ENCODE peak calls at places on chromosome 6, in seven cellular contexts. A is GM12891, Z is GM12878, N is K562, K is HepG2, O is H1, E is SK-N-SH. S is an unnamed sample.

GRCh38 chr6:111980979-111981378 is 72.9 kb upstream of the CCN6 start:
- DNase-seq in A (no peak), Z (no peak), N (no peak), K (no peak), O (no peak), E (no peak), S (no peak)

GRCh38 chr6:111757342-111757741 is 115.9 kb downstream of the FYN start:
- DNase-seq in A (no peak), Z (no peak), N (no peak), K (no peak), O (no peak), E (no peak), S (no peak)

GRCh38 chr6:152209211-152209610 is 401.7 kb downstream of the ESR1 start:
- DNase-seq in A (no peak), Z (no peak), N (no peak), K (no peak), O (no peak), E (no peak), S (no peak)

GRCh38 chr6:136992113-136992512 is 52.7 kb downstream of the IL20RA start:
- DNase-seq in A (no peak), Z (no peak), N (no peak), K (no peak), O (no peak), E (no peak), S (no peak)

GRCh38 chr6:161353208-161353613 is 79.3 kb upstream of the AGPAT4 start:
- DNase-seq in A (no peak), Z (no peak), N (peak), K (peak), O (peak), E (peak), S (no peak)

GRCh38 chr6:34056301-34056700 is 89.6 kb downstream of the GRM4 start:
- DNase-seq in A (no peak), Z (no peak), N (peak), K (no peak), O (peak), E (no peak), S (peak)

GRCh38 chr6:81753709-81754678 is 1.5 kb upstream of the TENT5A start:
- DNase-seq in A (peak), Z (no peak), N (peak), K (peak), O (no peak), E (peak), S (peak)

GRCh38 chr6:30443657-30444450 is 45.5 kb upstream of the HLA-E start:
- DNase-seq in A (no peak), Z (no peak), N (no peak), K (no peak), O (no peak), E (no peak), S (no peak)

GRCh38 chr6:131955876-131956275 is 4.7 kb upstream of the CCN2 start:
- DNase-seq in A (no peak), Z (no peak), N (no peak), K (peak), O (no peak), E (no peak), S (no peak)

GRCh38 chr6:130018830-130019795 is 732 bp downstream of the L3MBTL3 start:
- DNase-seq in A (peak), Z (no peak), N (peak), K (no peak), O (no peak), E (peak), S (peak)

GRCh38 chr6:169190144-169190584 is 63.5 kb downstream of the THBS2 start:
- DNase-seq in A (no peak), Z (no peak), N (no peak), K (no peak), O (no peak), E (no peak), S (no peak)

GRCh38 chr6:2911171-2911570 is 8.1 kb upstream of the SERPINB9 start:
- DNase-seq in A (no peak), Z (no peak), N (no peak), K (no peak), O (no peak), E (no peak), S (no peak)

GRCh38 chr6:7169296-7169721 is 61.5 kb downstream of the RREB1 start:
- DNase-seq in A (no peak), Z (no peak), N (no peak), K (no peak), O (no peak), E (no peak), S (no peak)

GRCh38 chr6:36386495-36387439 is 702 bp downstream of the ETV7 start:
- DNase-seq in A (no peak), Z (no peak), N (peak), K (no peak), O (peak), E (peak), S (no peak)

GRCh38 chr6:107820571-107821261 is 3.4 kb downstream of the SCML4 start:
- DNase-seq in A (no peak), Z (no peak), N (no peak), K (no peak), O (no peak), E (peak), S (no peak)

GRCh38 chr6:162099685-162100084 is 627.9 kb downstream of the PRKN start:
- DNase-seq in A (no peak), Z (no peak), N (no peak), K (peak), O (no peak), E (no peak), S (no peak)

GRCh38 chr6:34130870-34131269 is 15.0 kb downstream of the GRM4 start:
- DNase-seq in A (no peak), Z (no peak), N (no peak), K (no peak), O (no peak), E (no peak), S (no peak)

GRCh38 chr6:89449182-89449581 is 16.2 kb downstream of the ANKRD6 start:
- DNase-seq in A (no peak), Z (no peak), N (no peak), K (no peak), O (no peak), E (no peak), S (no peak)
- TF ChIP-seq TAF1 in A (no peak), Z (no peak), N (no peak), K (no peak), O (no peak), E (no peak), S (no peak)

GRCh38 chr6:11595903-11596302 is 58.4 kb downstream of the TMEM170B start:
- DNase-seq in A (no peak), Z (no peak), N (no peak), K (no peak), O (no peak), E (peak), S (no peak)

GRCh38 chr6:11601776-11602605 is 64.4 kb downstream of the TMEM170B start:
- DNase-seq in A (no peak), Z (no peak), N (no peak), K (no peak), O (no peak), E (no peak), S (no peak)

GRCh38 chr6:11600251-11600650 is 62.7 kb downstream of the TMEM170B start:
- DNase-seq in A (no peak), Z (no peak), N (no peak), K (no peak), O (no peak), E (no peak), S (no peak)

GRCh38 chr6:11596640-11597237 is 59.2 kb downstream of the TMEM170B start:
- DNase-seq in A (no peak), Z (no peak), N (no peak), K (no peak), O (no peak), E (no peak), S (no peak)

DNA sequence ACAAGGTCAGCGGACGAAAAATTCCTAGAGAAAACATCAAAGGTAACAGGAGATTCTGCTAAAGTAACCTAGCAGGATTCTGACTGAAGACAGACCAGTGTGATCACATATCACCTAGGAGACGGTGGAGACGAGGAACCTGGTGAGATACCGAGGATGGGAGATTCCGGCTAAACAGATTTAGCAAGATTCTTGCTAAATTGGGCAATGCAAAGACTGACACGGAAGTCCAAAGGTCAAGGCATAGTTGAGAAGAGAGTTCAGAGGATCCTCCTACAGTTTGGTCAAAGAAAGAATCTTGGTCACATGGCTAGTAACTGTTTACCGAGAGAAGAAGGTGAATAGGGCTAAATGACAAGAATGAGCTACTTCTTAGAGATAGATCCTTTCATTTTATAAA is 61.1 kb downstream of the TMEM170B start:
- DNase-seq in A (no peak), Z (no peak), N (no peak), K (peak), O (no peak), E (no peak), S (no peak)
- TF ChIP-seq TAF1 in A (no peak), Z (no peak), N (no peak), K (no peak), O (no peak), E (no peak), S (no peak)

DNA sequence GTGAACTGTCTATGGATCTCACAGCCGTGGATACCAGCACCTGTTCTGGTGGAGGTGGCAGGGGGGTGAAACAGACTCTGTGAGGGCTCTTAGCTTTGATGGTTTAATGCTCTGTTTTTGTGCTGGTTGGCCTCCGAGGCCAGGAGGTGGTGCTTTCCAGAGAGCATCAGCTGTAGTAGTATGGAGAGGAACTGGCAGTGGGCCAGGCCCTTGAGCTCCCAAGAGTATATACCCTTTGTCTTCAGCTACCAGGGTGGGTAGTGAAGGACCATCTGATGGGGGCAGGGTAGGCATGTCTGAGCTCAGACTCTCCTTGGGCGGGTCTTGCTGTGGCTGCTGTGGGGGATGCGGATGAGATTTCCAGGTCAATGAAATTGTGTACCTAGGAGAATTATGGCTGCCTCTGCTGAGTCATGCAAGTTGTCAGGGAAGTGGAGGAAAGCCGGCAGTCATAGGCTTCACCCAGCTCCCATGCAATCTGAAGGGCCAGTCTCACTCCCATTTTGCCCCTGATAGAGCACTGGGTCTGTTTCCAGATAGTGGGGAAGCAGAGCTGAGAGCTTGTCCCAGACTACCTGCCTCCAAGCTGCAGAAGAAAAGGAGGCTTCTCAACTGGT is 102.7 kb upstream of the AHI1 start:
- DNase-seq in A (no peak), Z (no peak), N (no peak), K (no peak), O (no peak), E (no peak), S (no peak)
- TF ChIP-seq TAF1 in A (no peak), Z (no peak), N (no peak), K (no peak), O (no peak), E (no peak), S (no peak)

GRCh38 chr6:16288163-16288562 is 49.8 kb downstream of the GMPR start:
- DNase-seq in A (no peak), Z (no peak), N (no peak), K (no peak), O (no peak), E (no peak), S (no peak)

GRCh38 chr6:16284472-16284871 is 46.1 kb downstream of the GMPR start:
- DNase-seq in A (no peak), Z (no peak), N (no peak), K (no peak), O (no peak), E (no peak), S (no peak)

GRCh38 chr6:16285467-16286150 is 47.2 kb downstream of the GMPR start:
- DNase-seq in A (no peak), Z (no peak), N (no peak), K (no peak), O (no peak), E (no peak), S (no peak)

GRCh38 chr6:16282370-16282769 is 44.0 kb downstream of the GMPR start:
- DNase-seq in A (no peak), Z (no peak), N (no peak), K (no peak), O (no peak), E (no peak), S (no peak)

GRCh38 chr6:16286151-16286522 is 47.8 kb downstream of the GMPR start:
- DNase-seq in A (peak), Z (no peak), N (peak), K (peak), O (peak), E (peak), S (peak)
- TF ChIP-seq TAF1 in A (no peak), Z (no peak), N (no peak), K (no peak), O (no peak), E (no peak), S (no peak)

S was measured in GM12892.